ENCODE peak calls at places on chromosome 17, in four cellular contexts. V is Karpas-422, N is colonic mucosa, R is lung. M is an unnamed sample.

GRCh38 chr17:77535435-77535834 is 394.7 kb downstream of the SEC14L1 start:
- DNase-seq in V (no peak), N (no peak), R (no peak), M (no peak)

GRCh38 chr17:51056813-51057510 is 63.7 kb downstream of the SPAG9 start:
- DNase-seq in V (peak; percentile 83), N (peak; percentile 36), R (no peak), M (peak; percentile 25)

GRCh38 chr17:57868007-57868774 is 18.3 kb upstream of the MRPS23 start:
- DNase-seq in V (peak; percentile 76), N (peak; percentile 48), R (peak; percentile 67), M (no peak)

GRCh38 chr17:12402963-12403622 is 262.6 kb upstream of the MYOCD start:
- DNase-seq in V (no peak), N (no peak), R (no peak), M (no peak)

GRCh38 chr17:41322264-41322902 is 6.9 kb upstream of the KRTAP17-1 start:
- DNase-seq in V (peak; percentile 74), N (no peak), R (no peak), M (peak; percentile 36)

GRCh38 chr17:8954339-8954738 is 11.2 kb downstream of the PIK3R5 start:
- DNase-seq in V (no peak), N (peak; percentile 42), R (peak; percentile 65), M (peak; percentile 25)

GRCh38 chr17:7019839-7020519 is 2.9 kb upstream of the BCL6B start:
- DNase-seq in V (no peak), N (peak; percentile 58), R (no peak), M (peak; percentile 61)

GRCh38 chr17:42781639-42782401 is 1.4 kb downstream of the WNK4 start:
- DNase-seq in V (no peak), N (no peak), R (no peak), M (no peak)

GRCh38 chr17:68089881-68090280 is 54.3 kb downstream of the KPNA2 start:
- DNase-seq in V (no peak), N (peak; percentile 70), R (peak; percentile 78), M (peak; percentile 89)

GRCh38 chr17:52255347-52255746 is 96.8 kb upstream of the CA10 start:
- DNase-seq in V (no peak), N (no peak), R (no peak), M (no peak)

GRCh38 chr17:80663783-80664206 is 119.2 kb downstream of the RPTOR start:
- DNase-seq in V (no peak), N (no peak), R (peak; percentile 33), M (peak; percentile 21)

GRCh38 chr17:43608313-43608712 is 53.4 kb downstream of the MEOX1 start:
- DNase-seq in V (peak; percentile 68), N (no peak), R (no peak), M (no peak)

GRCh38 chr17:81116704-81117103 is 48.6 kb upstream of the PVALEF start:
- DNase-seq in V (no peak), N (no peak), R (no peak), M (no peak)

GRCh38 chr17:14299261-14300093 is 1.4 kb upstream of the HS3ST3B1 start:
- DNase-seq in V (no peak), N (peak; percentile 29), R (peak; percentile 36), M (peak; percentile 21)

GRCh38 chr17:19003966-19004600 is 481 bp downstream of the FAM83G start:
- DNase-seq in V (peak; percentile 52), N (peak; percentile 74), R (no peak), M (peak; percentile 61)

GRCh38 chr17:66432996-66433556 is 130.7 kb downstream of the PRKCA start:
- DNase-seq in V (no peak), N (no peak), R (no peak), M (no peak)

GRCh38 chr17:51423421-51424160 is 163.2 kb downstream of the UTP18 start:
- DNase-seq in V (no peak), N (no peak), R (no peak), M (no peak)

GRCh38 chr17:64028874-64029464 is 8.5 kb upstream of the ICAM2 start:
- DNase-seq in V (peak; percentile 85), N (peak; percentile 72), R (peak; percentile 63), M (peak; percentile 70)

GRCh38 chr17:44785921-44786320 is 27.1 kb downstream of the ADAM11 start:
- DNase-seq in V (no peak), N (peak; percentile 12), R (peak; percentile 57), M (peak; percentile 75)

GRCh38 chr17:78707016-78707415 is 75.1 kb downstream of the CYTH1 start:
- DNase-seq in V (no peak), N (no peak), R (no peak), M (no peak)

GRCh38 chr17:68646626-68647526 is 45.7 kb upstream of the FAM20A start:
- DNase-seq in V (no peak), N (no peak), R (no peak), M (no peak)

GRCh38 chr17:8479431-8479947 is 43.8 kb downstream of the NDEL1 start:
- DNase-seq in V (no peak), N (no peak), R (no peak), M (no peak)

GRCh38 chr17:67712375-67712774 is 5.4 kb upstream of the NOL11 start:
- DNase-seq in V (no peak), N (no peak), R (no peak), M (no peak)

GRCh38 chr17:77436058-77436442 is 295.3 kb downstream of the SEC14L1 start:
- DNase-seq in V (no peak), N (no peak), R (no peak), M (no peak)

GRCh38 chr17:67050066-67050465 is 5.7 kb downstream of the CACNG1 start:
- DNase-seq in V (no peak), N (no peak), R (no peak), M (no peak)

GRCh38 chr17:80252871-80253270 is 7.8 kb upstream of the RNF213 start:
- DNase-seq in V (peak; percentile 89), N (peak; percentile 82), R (peak; percentile 76), M (peak; percentile 72)

GRCh38 chr17:38351412-38352222 is at the start of gene SOCS7:
- DNase-seq in V (peak; percentile 98), N (peak; percentile 95), R (peak; percentile 94), M (peak; percentile 93)

GRCh38 chr17:76791053-76791980 is 53.4 kb downstream of the MFSD11 start:
- DNase-seq in V (no peak), N (no peak), R (no peak), M (no peak)

GRCh38 chr17:752620-753219 is 656 bp upstream of the GEMIN4 start:
- DNase-seq in V (no peak), N (peak; percentile 70), R (peak; percentile 81), M (peak; percentile 95)

GRCh38 chr17:66560691-66561090 is 258.3 kb downstream of the PRKCA start:
- DNase-seq in V (no peak), N (no peak), R (no peak), M (no peak)

GRCh38 chr17:77369544-77369971 is 228.8 kb downstream of the SEC14L1 start:
- DNase-seq in V (no peak), N (no peak), R (no peak), M (no peak)